ENCODE peak calls at places on chromosomes 11 and 22, in five cellular contexts. U, L, H, Y and I are unnamed samples.
A peak's percentile ranks its signal among the peaks of the same experiment; 100 is the strongest.

GRCh38 chr11:61955031-61955415 is 4.9 kb downstream of the BEST1 start:
- DNase-seq in U (no peak), L (no peak), H (no peak), Y (peak; percentile 88), I (no peak)

GRCh38 chr11:66820381-66820780 is 22.9 kb upstream of the RCE1 start:
- DNase-seq in L (no peak), U (no peak), Y (no peak), H (no peak), I (no peak)

GRCh38 chr22:42745118-42745517 is 24.4 kb upstream of the A4GALT start:
- DNase-seq in L (no peak), U (no peak), H (no peak), Y (peak; percentile 32), I (no peak)

GRCh38 chr11:45354976-45355705 is 69.0 kb upstream of the SYT13 start:
- DNase-seq in L (peak; percentile 94), H (no peak), U (peak; percentile 72), Y (no peak), I (peak; percentile 81)

GRCh38 chr11:44066732-44067131 is 662 bp downstream of the ACCS start:
- DNase-seq in L (no peak), H (peak; percentile 55), Y (peak; percentile 83), U (no peak), I (no peak)

GRCh38 chr11:17810736-17811135 is 76.2 kb downstream of the KCNC1 start:
- DNase-seq in Y (no peak), U (no peak), L (no peak), H (no peak), I (no peak)

GRCh38 chr11:69497221-69497787 is 15.8 kb downstream of the LINC01488 start:
- DNase-seq in L (peak; percentile 24), U (no peak), H (peak; percentile 97), Y (peak; percentile 96), I (no peak)

GRCh38 chr11:27085605-27086004 is 45.0 kb downstream of the BBOX1 start:
- DNase-seq in Y (no peak), L (no peak), U (no peak), H (no peak), I (no peak)

GRCh38 chr22:45997077-45997774 is 20.3 kb upstream of the WNT7B start:
- DNase-seq in Y (peak; percentile 98), H (peak; percentile 66), U (no peak), L (peak; percentile 64), I (no peak)

GRCh38 chr11:75140269-75141138 is 10.4 kb upstream of the SLCO2B1 start:
- DNase-seq in Y (peak; percentile 11), U (peak; percentile 61), H (peak; percentile 61), L (peak; percentile 88), I (peak; percentile 68)

GRCh38 chr11:125082611-125083311 is 19.7 kb downstream of the SLC37A2 start:
- DNase-seq in U (no peak), H (peak; percentile 66), Y (peak; percentile 91), L (no peak), I (no peak)

GRCh38 chr11:68775951-68776388 is 24.6 kb upstream of the TESMIN start:
- DNase-seq in Y (no peak), U (no peak), H (no peak), L (no peak), I (no peak)

GRCh38 chr11:111001091-111001430 is 244.5 kb upstream of the POU2AF2 start:
- DNase-seq in U (no peak), L (no peak), H (no peak), Y (no peak), I (no peak)

GRCh38 chr22:37226514-37226913 is 14.2 kb upstream of the SSTR3 start:
- DNase-seq in H (no peak), Y (no peak), U (no peak), L (peak; percentile 61), I (no peak)

GRCh38 chr11:123137496-123138270 is 57.4 kb downstream of the CLMP start:
- DNase-seq in U (no peak), L (no peak), H (no peak), Y (peak; percentile 63), I (no peak)

GRCh38 chr22:31272522-31273446 is 19.5 kb downstream of the PIK3IP1 start:
- DNase-seq in Y (peak; percentile 50), L (peak; percentile 77), U (no peak), H (peak; percentile 44), I (peak; percentile 37)

GRCh38 chr11:13366266-13367026 is 88.9 kb downstream of the BMAL1 start:
- DNase-seq in U (no peak), L (no peak), H (no peak), Y (no peak), I (no peak)

GRCh38 chr11:117934526-117935307 is 5.5 kb upstream of the TMPRSS13 start:
- DNase-seq in Y (no peak), H (no peak), L (no peak), U (no peak), I (no peak)

GRCh38 chr11:29989181-29989580 is 27.6 kb downstream of the KCNA4 start:
- DNase-seq in L (no peak), H (no peak), Y (no peak), U (no peak), I (no peak)

GRCh38 chr11:87030458-87031054 is 7.2 kb upstream of the TMEM135 start:
- DNase-seq in L (no peak), U (no peak), H (no peak), Y (no peak), I (no peak)

GRCh38 chr11:116310215-116310614 is 462.6 kb downstream of the BUD13 start:
- DNase-seq in Y (no peak), L (no peak), H (no peak), U (no peak), I (no peak)

GRCh38 chr11:126591966-126592489 is 236.5 kb downstream of the ST3GAL4 start:
- DNase-seq in Y (no peak), L (peak; percentile 21), H (no peak), U (no peak), I (no peak)

GRCh38 chr22:27108425-27109114 is 451.2 kb downstream of the MIAT start:
- DNase-seq in H (no peak), L (no peak), Y (no peak), U (no peak), I (no peak)

GRCh38 chr11:111697910-111698309 is 68.3 kb downstream of the PPP2R1B start:
- DNase-seq in Y (no peak), H (no peak), U (no peak), L (no peak), I (no peak)

GRCh38 chr11:128365044-128365443 is 222.3 kb downstream of the ETS1 start:
- DNase-seq in H (no peak), U (no peak), L (no peak), Y (peak; percentile 54), I (no peak)

GRCh38 chr11:59380263-59381059 is 21.8 kb downstream of the OR5AN1 start:
- DNase-seq in Y (no peak), H (no peak), L (no peak), U (no peak), I (no peak)

GRCh38 chr11:62077136-62077535 is 46.7 kb upstream of the INCENP start:
- DNase-seq in Y (no peak), U (no peak), H (no peak), L (no peak), I (no peak)

GRCh38 chr11:126601550-126602215 is 246.2 kb downstream of the ST3GAL4 start:
- DNase-seq in U (no peak), L (no peak), H (no peak), Y (no peak), I (no peak)

GRCh38 chr11:134636071-134636470 is 224.0 kb upstream of the B3GAT1 start:
- DNase-seq in L (no peak), U (no peak), H (no peak), Y (no peak), I (no peak)

GRCh38 chr11:120526241-120526640 is 14.7 kb downstream of the GRIK4 start:
- DNase-seq in L (peak; percentile 11), U (no peak), H (no peak), Y (no peak), I (no peak)

GRCh38 chr11:126156814-126157213 is 54.6 kb downstream of the RPUSD4 start:
- DNase-seq in U (no peak), L (no peak), H (no peak), Y (no peak), I (no peak)

GRCh38 chr11:9617960-9618359 is 44.5 kb downstream of the WEE1 start:
- DNase-seq in H (no peak), Y (peak; percentile 52), L (no peak), U (no peak), I (no peak)

GRCh38 chr22:21445437-21446127 is 21.6 kb upstream of the TMEM191C start:
- DNase-seq in U (no peak), L (peak; percentile 45), Y (no peak), H (no peak), I (no peak)

GRCh38 chr11:18367431-18367830 is 26.9 kb upstream of the LDHA start:
- DNase-seq in L (no peak), H (no peak), U (no peak), Y (peak; percentile 34), I (no peak)

GRCh38 chr11:14119357-14119756 is 156.8 kb downstream of the SPON1 start:
- DNase-seq in L (no peak), H (no peak), U (no peak), Y (no peak), I (no peak)

GRCh38 chr11:34308049-34308692 is 49.6 kb downstream of the ABTB2 start:
- DNase-seq in H (no peak), U (no peak), Y (peak; percentile 30), L (no peak), I (no peak)

GRCh38 chr11:85821636-85822035 is 10.7 kb upstream of the SYTL2 start:
- DNase-seq in U (no peak), Y (peak; percentile 50), L (no peak), H (no peak), I (no peak)

GRCh38 chr11:72828081-72828567 is 13.9 kb downstream of the ATG16L2 start:
- DNase-seq in H (peak; percentile 76), U (no peak), Y (peak; percentile 55), L (no peak), I (no peak)

GRCh38 chr22:31281733-31282132 is 10.6 kb downstream of the PIK3IP1 start:
- DNase-seq in Y (no peak), U (no peak), L (no peak), H (no peak), I (no peak)